ENCODE peak calls at places on chromosomes 16 and 17, in seven cellular contexts. A is cardiac fibroblast, F is fibroblast of lung, L is H1, N is hepatocyte, G is endodermal cell, B is brain microvascular endothelial cell. O is an unnamed sample.

GRCh38 chr16:77739493-77739892 is 17.2 kb downstream of the NUDT7 start:
- DNase-seq in A (no peak), F (peak), L (no peak), N (no peak), G (no peak), B (no peak), O (no peak)

GRCh38 chr16:85579199-85579598 is 33.9 kb upstream of the GSE1 start:
- DNase-seq in A (no peak), F (no peak), L (no peak), N (no peak), G (peak), B (no peak), O (no peak)

GRCh38 chr16:66474750-66475199 is 47.7 kb downstream of the BEAN1 start:
- DNase-seq in A (no peak), F (no peak), L (peak), N (no peak), G (peak), B (no peak), O (no peak)

GRCh38 chr17:45895304-45895968 is 1.1 kb downstream of the MAPT start:
- DNase-seq in A (no peak), F (peak), L (peak), N (peak), G (peak), B (no peak), O (peak)

GRCh38 chr17:66764559-66764958 is 70.4 kb upstream of the CACNG5 start:
- DNase-seq in A (no peak), F (no peak), L (no peak), N (no peak), G (no peak), B (no peak), O (no peak)

GRCh38 chr17:73401911-73402310 is 90.1 kb upstream of the CDC42EP4 start:
- DNase-seq in A (peak), F (peak), L (peak), N (no peak), G (peak), B (peak), O (peak)

GRCh38 chr16:88677721-88678120 is 8.6 kb downstream of the SNAI3 start:
- DNase-seq in A (no peak), F (no peak), L (no peak), N (no peak), G (no peak), B (no peak), O (no peak)

GRCh38 chr16:13708361-13708760 is 211.6 kb upstream of the ERCC4 start:
- DNase-seq in A (no peak), F (no peak), L (no peak), N (no peak), G (no peak), B (no peak), O (no peak)

GRCh38 chr16:57694191-57694555 is 433 bp upstream of the DRC7 start:
- DNase-seq in A (no peak), F (no peak), L (no peak), N (peak), G (no peak), B (no peak), O (no peak)

GRCh38 chr16:62965831-62966230 is 929.6 kb upstream of the CDH8 start:
- DNase-seq in A (no peak), F (peak), L (no peak), N (no peak), G (no peak), B (no peak), O (no peak)

GRCh38 chr16:72938426-72939164 is 109.3 kb downstream of the ZFHX3 start:
- DNase-seq in A (peak), F (peak), L (no peak), N (no peak), G (no peak), B (peak), O (peak)

GRCh38 chr16:49952386-49952785 is 72.6 kb upstream of the CNEP1R1 start:
- DNase-seq in A (peak), F (peak), L (no peak), N (no peak), G (peak), B (peak), O (peak)

GRCh38 chr17:19645608-19646250 is 2.8 kb upstream of the ALDH3A2 start:
- DNase-seq in A (no peak), F (peak), L (peak), N (peak), G (peak), B (peak), O (peak)

GRCh38 chr17:73302189-73302588 is 9.6 kb downstream of the CDC42EP4 start:
- DNase-seq in A (peak), F (peak), L (no peak), N (no peak), G (no peak), B (no peak), O (no peak)

GRCh38 chr17:66337866-66338472 is 35.6 kb downstream of the PRKCA start:
- DNase-seq in A (no peak), F (peak), L (no peak), N (no peak), G (no peak), B (no peak), O (no peak)

GRCh38 chr17:81959362-81960129 is 1.4 kb downstream of the NOTUM start:
- DNase-seq in A (peak), F (peak), L (peak), N (peak), G (peak), B (no peak), O (peak)

DNA sequence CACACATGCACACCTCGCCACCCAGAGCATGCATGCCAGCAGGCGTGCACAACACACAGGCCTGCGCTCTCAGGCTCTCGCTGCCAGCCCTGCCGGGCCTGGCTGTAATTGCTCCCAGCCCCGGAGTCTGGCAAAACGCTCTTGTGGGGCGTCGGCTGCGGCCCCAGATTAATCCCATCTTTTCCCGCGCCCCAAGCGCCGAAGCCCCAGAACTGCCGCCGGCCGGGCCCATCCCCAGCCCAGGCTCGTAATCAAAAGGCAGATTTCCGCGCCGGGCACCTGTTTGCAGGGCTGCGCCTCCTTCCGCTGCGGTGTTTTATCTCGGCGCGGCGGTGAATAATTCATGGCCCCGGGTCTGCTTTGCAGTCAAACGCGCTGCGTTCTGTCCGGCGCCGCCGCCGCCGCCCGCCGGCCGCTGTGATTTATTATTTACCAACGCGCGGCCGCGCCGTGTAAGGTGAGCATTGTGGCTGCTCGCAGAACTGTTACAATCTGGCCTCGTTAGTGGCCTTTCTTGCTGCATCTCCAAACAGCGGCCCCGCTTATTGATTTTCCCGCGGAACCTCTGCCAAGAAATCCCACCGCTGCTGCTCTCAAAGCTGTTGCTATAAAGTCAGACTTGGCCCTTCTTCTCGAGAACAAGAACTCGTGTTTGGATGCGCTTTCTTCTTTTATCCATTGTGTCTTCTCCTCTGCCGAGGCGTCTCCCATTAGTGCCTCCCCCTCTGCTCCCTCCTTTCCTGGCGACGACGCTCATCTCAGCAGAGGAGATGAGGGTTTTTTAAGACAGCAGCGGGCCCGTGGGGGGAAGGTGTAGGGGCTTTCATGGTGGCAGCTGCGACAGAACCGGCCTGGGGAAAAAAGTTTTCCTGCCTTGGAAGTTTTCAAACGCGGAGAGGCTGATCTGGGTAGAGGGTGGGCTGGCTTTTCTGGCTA is 126.2 kb downstream of the IRX5 start:
- DNase-seq in A (no peak), F (peak), L (peak), N (peak), G (peak), B (no peak), O (no peak)
- H3K4me3 ChIP-seq in A (no peak), F (no peak), L (peak), N (peak), G (peak), B (no peak), O (no peak)

DNA sequence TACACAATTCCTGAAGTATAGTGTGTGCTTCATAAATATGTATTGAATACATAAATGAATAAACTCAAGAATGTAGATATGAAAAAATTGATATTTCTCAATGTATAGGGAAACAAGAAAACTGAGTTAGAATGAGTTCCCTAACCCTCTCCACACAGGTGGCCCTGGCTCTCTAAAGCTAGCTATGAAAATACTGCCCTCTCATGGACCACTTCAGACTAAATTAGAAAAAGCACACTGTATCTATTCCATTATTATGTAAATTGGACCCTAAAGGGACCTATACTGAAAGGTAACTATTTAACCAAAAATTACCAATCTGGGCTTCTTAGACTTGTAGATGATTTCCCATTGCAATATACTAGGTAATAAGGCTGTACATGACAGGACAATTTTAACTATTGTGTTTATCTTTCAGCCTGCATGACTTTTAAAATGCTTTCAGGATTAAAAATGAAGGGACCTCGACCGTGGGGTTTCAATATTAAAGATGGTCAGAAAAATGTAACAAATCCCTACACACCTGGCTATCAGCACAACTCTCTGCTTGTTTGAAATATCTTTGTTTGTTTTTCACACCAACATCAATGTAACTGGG is 672.5 kb upstream of the KIF2B start:
- DNase-seq in A (peak), F (no peak), L (no peak), N (peak), G (peak), B (no peak), O (no peak)
- TF ChIP-seq CTCF in A (no peak), F (no peak), L (no peak), N (peak), G (peak), B (peak), O (no peak)

GRCh38 chr17:42779942-42780815 is at the start of gene WNK4:
- DNase-seq in A (peak), F (peak), L (peak), N (peak), G (peak), B (no peak), O (no peak)
- H3K4me3 ChIP-seq in A (peak), F (peak), L (peak), N (peak), G (peak), B (peak), O (peak)

GRCh38 chr17:21012736-21013135 is 30.1 kb downstream of the USP22 start:
- DNase-seq in A (no peak), F (no peak), L (no peak), N (no peak), G (no peak), B (no peak), O (no peak)
- TF ChIP-seq CTCF in A (no peak), F (no peak), L (no peak), N (no peak), G (no peak), B (no peak), O (peak)

GRCh38 chr16:81413245-81413990 is 31.2 kb upstream of the CMIP start:
- DNase-seq in A (no peak), F (no peak), L (no peak), N (no peak), G (no peak), B (no peak), O (no peak)

GRCh38 chr16:81419806-81420205 is 24.8 kb upstream of the CMIP start:
- DNase-seq in A (no peak), F (no peak), L (no peak), N (no peak), G (no peak), B (no peak), O (no peak)

GRCh38 chr16:81415757-81416156 is 28.9 kb upstream of the CMIP start:
- DNase-seq in A (no peak), F (no peak), L (no peak), N (no peak), G (peak), B (no peak), O (no peak)

GRCh38 chr16:81417210-81417609 is 27.4 kb upstream of the CMIP start:
- DNase-seq in A (no peak), F (no peak), L (no peak), N (no peak), G (no peak), B (no peak), O (no peak)

GRCh38 chr16:81416749-81417148 is 27.9 kb upstream of the CMIP start:
- DNase-seq in A (no peak), F (no peak), L (no peak), N (no peak), G (no peak), B (no peak), O (no peak)
- H3K4me3 ChIP-seq in A (no peak), F (no peak), L (no peak), N (no peak), G (no peak), B (no peak), O (no peak)